ENCODE peak calls at places on chromosomes 11 and 22, in six cellular contexts. F, A, E, G, I and W are unnamed samples.

GRCh38 chr11:126459691-126460404 is 104.4 kb downstream of the ST3GAL4 start:
- DNase-seq in G (no peak), F (no peak), E (no peak), A (no peak), I (no peak), W (no peak)

GRCh38 chr11:110818032-110818687 is 105.9 kb upstream of the ARHGAP20 start:
- DNase-seq in E (no peak), G (no peak), A (peak), F (no peak), I (no peak), W (no peak)

GRCh38 chr11:3723014-3723708 is 52.0 kb upstream of the CHRNA10 start:
- DNase-seq in G (no peak), A (no peak), E (no peak), I (no peak), F (no peak), W (peak)

GRCh38 chr11:107882095-107882820 is 23.7 kb upstream of the SLC35F2 start:
- DNase-seq in F (no peak), E (no peak), A (no peak), I (no peak), G (no peak), W (no peak)

GRCh38 chr11:130868087-130868486 is 48.2 kb downstream of the SNX19 start:
- DNase-seq in A (no peak), G (no peak), F (no peak), E (no peak), I (no peak), W (no peak)

GRCh38 chr11:102109896-102110760 is at the start of gene YAP1:
- DNase-seq in F (peak), E (peak), I (peak), A (no peak), G (peak), W (peak)

GRCh38 chr22:20206709-20207215 is 55.9 kb upstream of the CCDC188 start:
- DNase-seq in F (no peak), A (no peak), E (no peak), I (peak), G (peak), W (no peak)

GRCh38 chr22:27726726-27727449 is 74.7 kb downstream of the MN1 start:
- DNase-seq in F (no peak), E (no peak), I (no peak), G (no peak), A (peak), W (no peak)

GRCh38 chr11:35680506-35680905 is 17.9 kb downstream of the TRIM44 start:
- DNase-seq in A (no peak), F (no peak), G (no peak), I (no peak), E (no peak), W (no peak)

GRCh38 chr11:97254790-97255189 is 865.0 kb downstream of the JRKL start:
- DNase-seq in A (no peak), E (no peak), F (no peak), G (no peak), I (no peak), W (no peak)

GRCh38 chr11:109401532-109401931 is 20.5 kb upstream of the C11orf87 start:
- DNase-seq in F (no peak), A (no peak), G (no peak), E (no peak), I (no peak), W (no peak)

GRCh38 chr22:26927841-26928240 is 270.5 kb downstream of the MIAT start:
- DNase-seq in A (no peak), F (no peak), G (no peak), I (no peak), E (no peak), W (no peak)

GRCh38 chr11:16367252-16367651 is 10.9 kb upstream of the SOX6 start:
- DNase-seq in F (no peak), G (no peak), A (no peak), E (no peak), I (no peak), W (no peak)

GRCh38 chr22:32208681-32209080 is 3.8 kb upstream of the RFPL2 start:
- DNase-seq in E (no peak), F (no peak), I (no peak), G (no peak), A (no peak), W (no peak)

GRCh38 chr11:93501856-93502255 is 41.3 kb downstream of the SMCO4 start:
- DNase-seq in I (no peak), F (no peak), A (no peak), E (no peak), G (no peak), W (no peak)

GRCh38 chr11:68574308-68574707 is 110.0 kb upstream of the GAL start:
- DNase-seq in F (no peak), A (no peak), G (no peak), E (no peak), I (no peak), W (no peak)

GRCh38 chr22:23305922-23306374 is 125.6 kb downstream of the BCR start:
- DNase-seq in F (no peak), E (no peak), I (no peak), A (no peak), G (no peak), W (no peak)

GRCh38 chr11:77179048-77179447 is 51.0 kb downstream of the MYO7A start:
- DNase-seq in G (no peak), I (peak), F (no peak), A (no peak), E (no peak), W (no peak)

GRCh38 chr22:32255726-32256125 is 579 bp upstream of the SLC5A4 start:
- DNase-seq in E (no peak), I (no peak), F (no peak), G (peak), A (no peak), W (no peak)

GRCh38 chr11:69828276-69828970 is 9.2 kb upstream of the FGF3 start:
- DNase-seq in I (no peak), E (no peak), F (peak), G (no peak), A (no peak), W (no peak)

GRCh38 chr11:19160839-19161238 is 40.9 kb downstream of the CSRP3 start:
- DNase-seq in E (no peak), A (no peak), G (no peak), F (no peak), I (no peak), W (peak)

GRCh38 chr11:78210000-78210608 is 21.4 kb downstream of the USP35 start:
- DNase-seq in E (no peak), I (no peak), F (no peak), A (no peak), G (no peak), W (no peak)

GRCh38 chr11:2526808-2527381 is 82.1 kb downstream of the KCNQ1 start:
- DNase-seq in F (no peak), I (peak), E (no peak), G (peak), A (no peak), W (peak)

GRCh38 chr22:38355275-38355674 is 38.0 kb upstream of the CSNK1E start:
- DNase-seq in I (no peak), F (no peak), A (no peak), G (no peak), E (no peak), W (no peak)

GRCh38 chr11:61141601-61142028 is 19.6 kb downstream of the VPS37C start:
- DNase-seq in E (no peak), A (no peak), F (no peak), G (no peak), I (no peak), W (no peak)

GRCh38 chr22:16933924-16934282 is 74.1 kb downstream of the GAB4 start:
- DNase-seq in E (no peak), F (no peak), I (no peak), A (no peak), G (no peak), W (no peak)

GRCh38 chr11:34899633-34900016 is 16.6 kb downstream of the APIP start:
- DNase-seq in F (peak), I (no peak), G (no peak), A (no peak), E (no peak), W (no peak)

GRCh38 chr11:77113382-77114088 is 10.9 kb downstream of the OMP start:
- DNase-seq in E (no peak), F (peak), A (no peak), I (no peak), G (peak), W (peak)

GRCh38 chr11:48172818-48173609 is 43.6 kb upstream of the OR4B1 start:
- DNase-seq in G (peak), F (peak), I (peak), A (no peak), E (peak), W (peak)

GRCh38 chr22:48257690-48258065 is 1495.2 kb downstream of the TBC1D22A start:
- DNase-seq in A (no peak), G (no peak), I (no peak), E (no peak), F (no peak), W (no peak)

GRCh38 chr22:27663812-27664211 is 137.7 kb downstream of the MN1 start:
- DNase-seq in F (no peak), E (no peak), I (no peak), A (no peak), G (no peak), W (no peak)

GRCh38 chr11:31763296-31763695 is 47.8 kb downstream of the PAX6 start:
- DNase-seq in A (no peak), F (peak), G (no peak), E (no peak), I (no peak), W (no peak)

GRCh38 chr11:113021111-113021510 is 59.9 kb downstream of the NCAM1 start:
- DNase-seq in E (no peak), F (no peak), I (no peak), G (no peak), A (no peak), W (no peak)

GRCh38 chr11:120131941-120132644 is 5.8 kb downstream of the TRIM29 start:
- DNase-seq in A (no peak), I (peak), G (no peak), E (no peak), F (no peak), W (no peak)

GRCh38 chr11:26088391-26088790 is 243.5 kb upstream of the ANO3 start:
- DNase-seq in E (no peak), G (no peak), A (no peak), F (no peak), I (no peak), W (no peak)

GRCh38 chr11:128645968-128646367 is 47.9 kb upstream of the FLI1 start:
- DNase-seq in I (no peak), F (no peak), E (no peak), A (no peak), G (no peak), W (peak)

GRCh38 chr22:19691721-19692341 is 22.5 kb upstream of the SEPTIN5 start:
- DNase-seq in E (no peak), F (peak), I (no peak), A (peak), G (no peak), W (no peak)